ENCODE peak calls at places on chromosome 7, in eight cellular contexts. One of them, this sample, is unnamed.

GRCh38 chr7:95430864-95431263 is 4.0 kb downstream of the PON2 start:
- DNase-seq in HTR-8/SVneo: no peak
- DNase-seq in NCI-H748 treated with DMSO at 0.1 percent for 48 hours: no peak
- DNase-seq in trophoblast cell: no peak
- DNase-seq in lower lobe of right lung: no peak
- DNase-seq in amniotic stem cell: no peak
- DNase-seq in CD4-positive, alpha-beta T cell: no peak
- DNase-seq in pons: no peak
- DNase-seq in this sample: no peak

GRCh38 chr7:106820321-106821217 is 44.5 kb upstream of the PIK3CG start:
- DNase-seq in HTR-8/SVneo: no peak
- DNase-seq in NCI-H748 treated with DMSO at 0.1 percent for 48 hours: no peak
- DNase-seq in trophoblast cell: no peak
- DNase-seq in lower lobe of right lung: no peak
- DNase-seq in amniotic stem cell: no peak
- DNase-seq in CD4-positive, alpha-beta T cell: no peak
- DNase-seq in pons: no peak
- DNase-seq in this sample: no peak

GRCh38 chr7:5077740-5078139 is 32.1 kb downstream of the RBAK start:
- DNase-seq in HTR-8/SVneo: no peak
- DNase-seq in NCI-H748 treated with DMSO at 0.1 percent for 48 hours: no peak
- DNase-seq in trophoblast cell: no peak
- DNase-seq in lower lobe of right lung: no peak
- DNase-seq in amniotic stem cell: no peak
- DNase-seq in CD4-positive, alpha-beta T cell: no peak
- DNase-seq in pons: peak
- DNase-seq in this sample: peak

GRCh38 chr7:11706666-11707605 is 125.1 kb downstream of the THSD7A start:
- DNase-seq in HTR-8/SVneo: no peak
- DNase-seq in NCI-H748 treated with DMSO at 0.1 percent for 48 hours: no peak
- DNase-seq in trophoblast cell: peak
- DNase-seq in lower lobe of right lung: no peak
- DNase-seq in amniotic stem cell: no peak
- DNase-seq in CD4-positive, alpha-beta T cell: no peak
- DNase-seq in pons: no peak
- DNase-seq in this sample: no peak

GRCh38 chr7:149620961-149621360 is 123.4 kb upstream of the ZNF746 start:
- DNase-seq in HTR-8/SVneo: no peak
- DNase-seq in NCI-H748 treated with DMSO at 0.1 percent for 48 hours: no peak
- DNase-seq in trophoblast cell: no peak
- DNase-seq in lower lobe of right lung: no peak
- DNase-seq in amniotic stem cell: no peak
- DNase-seq in CD4-positive, alpha-beta T cell: no peak
- DNase-seq in pons: no peak
- DNase-seq in this sample: no peak

GRCh38 chr7:157211710-157212109 is 73.0 kb downstream of the UBE3C start:
- DNase-seq in HTR-8/SVneo: no peak
- DNase-seq in NCI-H748 treated with DMSO at 0.1 percent for 48 hours: no peak
- DNase-seq in trophoblast cell: no peak
- DNase-seq in lower lobe of right lung: no peak
- DNase-seq in amniotic stem cell: no peak
- DNase-seq in CD4-positive, alpha-beta T cell: no peak
- DNase-seq in pons: peak
- DNase-seq in this sample: peak

GRCh38 chr7:148914208-148914777 is 30.2 kb upstream of the EZH2 start:
- DNase-seq in HTR-8/SVneo: peak
- DNase-seq in NCI-H748 treated with DMSO at 0.1 percent for 48 hours: no peak
- DNase-seq in trophoblast cell: peak
- DNase-seq in lower lobe of right lung: no peak
- DNase-seq in amniotic stem cell: peak
- DNase-seq in CD4-positive, alpha-beta T cell: no peak
- DNase-seq in pons: no peak
- DNase-seq in this sample: no peak

GRCh38 chr7:42858570-42858969 is 53.3 kb downstream of the C7orf25 start:
- DNase-seq in HTR-8/SVneo: no peak
- DNase-seq in NCI-H748 treated with DMSO at 0.1 percent for 48 hours: no peak
- DNase-seq in trophoblast cell: peak
- DNase-seq in lower lobe of right lung: no peak
- DNase-seq in amniotic stem cell: no peak
- DNase-seq in CD4-positive, alpha-beta T cell: no peak
- DNase-seq in pons: no peak
- DNase-seq in this sample: no peak

GRCh38 chr7:107788662-107789061 is 14.4 kb downstream of the SLC26A3 start:
- DNase-seq in HTR-8/SVneo: no peak
- DNase-seq in NCI-H748 treated with DMSO at 0.1 percent for 48 hours: no peak
- DNase-seq in trophoblast cell: no peak
- DNase-seq in lower lobe of right lung: no peak
- DNase-seq in amniotic stem cell: no peak
- DNase-seq in CD4-positive, alpha-beta T cell: no peak
- DNase-seq in pons: no peak
- DNase-seq in this sample: no peak

GRCh38 chr7:94133460-94133859 is 129.3 kb upstream of the BET1 start:
- DNase-seq in HTR-8/SVneo: no peak
- DNase-seq in NCI-H748 treated with DMSO at 0.1 percent for 48 hours: no peak
- DNase-seq in trophoblast cell: no peak
- DNase-seq in lower lobe of right lung: no peak
- DNase-seq in amniotic stem cell: no peak
- DNase-seq in CD4-positive, alpha-beta T cell: no peak
- DNase-seq in pons: no peak
- DNase-seq in this sample: no peak

GRCh38 chr7:37040330-37040729 is 316.0 kb upstream of the AOAH start:
- DNase-seq in HTR-8/SVneo: no peak
- DNase-seq in NCI-H748 treated with DMSO at 0.1 percent for 48 hours: peak
- DNase-seq in trophoblast cell: no peak
- DNase-seq in lower lobe of right lung: no peak
- DNase-seq in amniotic stem cell: no peak
- DNase-seq in CD4-positive, alpha-beta T cell: no peak
- DNase-seq in pons: no peak
- DNase-seq in this sample: no peak

GRCh38 chr7:6012355-6013104 is 3.5 kb downstream of the AIMP2 start:
- DNase-seq in HTR-8/SVneo: no peak
- DNase-seq in NCI-H748 treated with DMSO at 0.1 percent for 48 hours: no peak
- DNase-seq in trophoblast cell: peak
- DNase-seq in lower lobe of right lung: no peak
- DNase-seq in amniotic stem cell: no peak
- DNase-seq in CD4-positive, alpha-beta T cell: no peak
- DNase-seq in pons: no peak
- DNase-seq in this sample: no peak

GRCh38 chr7:134400859-134401258 is 58.0 kb downstream of the AKR1B1 start:
- DNase-seq in HTR-8/SVneo: no peak
- DNase-seq in NCI-H748 treated with DMSO at 0.1 percent for 48 hours: no peak
- DNase-seq in trophoblast cell: no peak
- DNase-seq in lower lobe of right lung: no peak
- DNase-seq in amniotic stem cell: no peak
- DNase-seq in CD4-positive, alpha-beta T cell: no peak
- DNase-seq in pons: no peak
- DNase-seq in this sample: no peak

GRCh38 chr7:96161897-96162296 is 160.0 kb downstream of the SLC25A13 start:
- DNase-seq in HTR-8/SVneo: no peak
- DNase-seq in NCI-H748 treated with DMSO at 0.1 percent for 48 hours: no peak
- DNase-seq in trophoblast cell: no peak
- DNase-seq in lower lobe of right lung: no peak
- DNase-seq in amniotic stem cell: no peak
- DNase-seq in CD4-positive, alpha-beta T cell: no peak
- DNase-seq in pons: no peak
- DNase-seq in this sample: no peak

GRCh38 chr7:158343936-158344455 is 243.6 kb downstream of the PTPRN2 start:
- DNase-seq in HTR-8/SVneo: no peak
- DNase-seq in NCI-H748 treated with DMSO at 0.1 percent for 48 hours: no peak
- DNase-seq in trophoblast cell: no peak
- DNase-seq in lower lobe of right lung: no peak
- DNase-seq in amniotic stem cell: no peak
- DNase-seq in CD4-positive, alpha-beta T cell: no peak
- DNase-seq in pons: no peak
- DNase-seq in this sample: no peak

GRCh38 chr7:38744746-38745145 is 113.6 kb upstream of the AMPH start:
- DNase-seq in HTR-8/SVneo: no peak
- DNase-seq in NCI-H748 treated with DMSO at 0.1 percent for 48 hours: no peak
- DNase-seq in trophoblast cell: peak
- DNase-seq in lower lobe of right lung: no peak
- DNase-seq in amniotic stem cell: no peak
- DNase-seq in CD4-positive, alpha-beta T cell: no peak
- DNase-seq in pons: no peak
- DNase-seq in this sample: no peak

GRCh38 chr7:157022681-157023588 is 12.5 kb upstream of the MNX1 start:
- DNase-seq in HTR-8/SVneo: no peak
- DNase-seq in NCI-H748 treated with DMSO at 0.1 percent for 48 hours: no peak
- DNase-seq in trophoblast cell: no peak
- DNase-seq in lower lobe of right lung: peak
- DNase-seq in amniotic stem cell: no peak
- DNase-seq in CD4-positive, alpha-beta T cell: no peak
- DNase-seq in pons: no peak
- DNase-seq in this sample: no peak

GRCh38 chr7:74138334-74138867 is 35.8 kb upstream of the EIF4H start:
- DNase-seq in HTR-8/SVneo: no peak
- DNase-seq in NCI-H748 treated with DMSO at 0.1 percent for 48 hours: no peak
- DNase-seq in trophoblast cell: peak
- DNase-seq in lower lobe of right lung: no peak
- DNase-seq in amniotic stem cell: no peak
- DNase-seq in CD4-positive, alpha-beta T cell: no peak
- DNase-seq in pons: no peak
- DNase-seq in this sample: no peak

GRCh38 chr7:30048582-30048981 is 20.4 kb downstream of the PLEKHA8 start:
- DNase-seq in HTR-8/SVneo: no peak
- DNase-seq in NCI-H748 treated with DMSO at 0.1 percent for 48 hours: no peak
- DNase-seq in trophoblast cell: no peak
- DNase-seq in lower lobe of right lung: no peak
- DNase-seq in amniotic stem cell: no peak
- DNase-seq in CD4-positive, alpha-beta T cell: no peak
- DNase-seq in pons: no peak
- DNase-seq in this sample: no peak

GRCh38 chr7:46710927-46711326 is 789.9 kb upstream of the IGFBP3 start:
- DNase-seq in HTR-8/SVneo: no peak
- DNase-seq in NCI-H748 treated with DMSO at 0.1 percent for 48 hours: no peak
- DNase-seq in trophoblast cell: no peak
- DNase-seq in lower lobe of right lung: no peak
- DNase-seq in amniotic stem cell: no peak
- DNase-seq in CD4-positive, alpha-beta T cell: no peak
- DNase-seq in pons: no peak
- DNase-seq in this sample: no peak

GRCh38 chr7:29569648-29570047 is 6.0 kb downstream of the PRR15 start:
- DNase-seq in HTR-8/SVneo: no peak
- DNase-seq in NCI-H748 treated with DMSO at 0.1 percent for 48 hours: peak
- DNase-seq in trophoblast cell: peak
- DNase-seq in lower lobe of right lung: no peak
- DNase-seq in amniotic stem cell: no peak
- DNase-seq in CD4-positive, alpha-beta T cell: no peak
- DNase-seq in pons: no peak
- DNase-seq in this sample: no peak

GRCh38 chr7:143884978-143885559 is 16.9 kb downstream of the TCAF1 start:
- DNase-seq in HTR-8/SVneo: peak
- DNase-seq in NCI-H748 treated with DMSO at 0.1 percent for 48 hours: no peak
- DNase-seq in trophoblast cell: no peak
- DNase-seq in lower lobe of right lung: no peak
- DNase-seq in amniotic stem cell: no peak
- DNase-seq in CD4-positive, alpha-beta T cell: no peak
- DNase-seq in pons: peak
- DNase-seq in this sample: peak

GRCh38 chr7:81167934-81168333 is 249.1 kb upstream of the SEMA3C start:
- DNase-seq in HTR-8/SVneo: no peak
- DNase-seq in NCI-H748 treated with DMSO at 0.1 percent for 48 hours: no peak
- DNase-seq in trophoblast cell: no peak
- DNase-seq in lower lobe of right lung: no peak
- DNase-seq in amniotic stem cell: no peak
- DNase-seq in CD4-positive, alpha-beta T cell: no peak
- DNase-seq in pons: no peak
- DNase-seq in this sample: no peak

GRCh38 chr7:90413185-90413528 is 9.9 kb downstream of the CLDN12 start:
- DNase-seq in HTR-8/SVneo: no peak
- DNase-seq in NCI-H748 treated with DMSO at 0.1 percent for 48 hours: no peak
- DNase-seq in trophoblast cell: no peak
- DNase-seq in lower lobe of right lung: no peak
- DNase-seq in amniotic stem cell: no peak
- DNase-seq in CD4-positive, alpha-beta T cell: no peak
- DNase-seq in pons: no peak
- DNase-seq in this sample: no peak

GRCh38 chr7:54811925-54812264 is 52.9 kb upstream of the SEC61G start:
- DNase-seq in HTR-8/SVneo: no peak
- DNase-seq in NCI-H748 treated with DMSO at 0.1 percent for 48 hours: no peak
- DNase-seq in trophoblast cell: no peak
- DNase-seq in lower lobe of right lung: no peak
- DNase-seq in amniotic stem cell: no peak
- DNase-seq in CD4-positive, alpha-beta T cell: no peak
- DNase-seq in pons: no peak
- DNase-seq in this sample: no peak

GRCh38 chr7:156650042-156650441 is 9.5 kb downstream of the RNF32 start:
- DNase-seq in HTR-8/SVneo: no peak
- DNase-seq in NCI-H748 treated with DMSO at 0.1 percent for 48 hours: no peak
- DNase-seq in trophoblast cell: peak
- DNase-seq in lower lobe of right lung: no peak
- DNase-seq in amniotic stem cell: no peak
- DNase-seq in CD4-positive, alpha-beta T cell: no peak
- DNase-seq in pons: no peak
- DNase-seq in this sample: no peak

GRCh38 chr7:142913051-142913450 is 20.5 kb downstream of the TRPV5 start:
- DNase-seq in HTR-8/SVneo: no peak
- DNase-seq in NCI-H748 treated with DMSO at 0.1 percent for 48 hours: no peak
- DNase-seq in trophoblast cell: peak
- DNase-seq in lower lobe of right lung: no peak
- DNase-seq in amniotic stem cell: no peak
- DNase-seq in CD4-positive, alpha-beta T cell: no peak
- DNase-seq in pons: no peak
- DNase-seq in this sample: no peak

GRCh38 chr7:18040196-18040595 is 12.6 kb upstream of the PRPS1L1 start:
- DNase-seq in HTR-8/SVneo: peak
- DNase-seq in NCI-H748 treated with DMSO at 0.1 percent for 48 hours: no peak
- DNase-seq in trophoblast cell: no peak
- DNase-seq in lower lobe of right lung: no peak
- DNase-seq in amniotic stem cell: peak
- DNase-seq in CD4-positive, alpha-beta T cell: no peak
- DNase-seq in pons: no peak
- DNase-seq in this sample: no peak

GRCh38 chr7:100803398-100804161 is 23.7 kb downstream of the EPHB4 start:
- DNase-seq in HTR-8/SVneo: peak
- DNase-seq in NCI-H748 treated with DMSO at 0.1 percent for 48 hours: no peak
- DNase-seq in trophoblast cell: peak
- DNase-seq in lower lobe of right lung: peak
- DNase-seq in amniotic stem cell: peak
- DNase-seq in CD4-positive, alpha-beta T cell: no peak
- DNase-seq in pons: peak
- DNase-seq in this sample: peak

GRCh38 chr7:9189683-9190082 is 756.3 kb downstream of the NXPH1 start:
- DNase-seq in HTR-8/SVneo: no peak
- DNase-seq in NCI-H748 treated with DMSO at 0.1 percent for 48 hours: no peak
- DNase-seq in trophoblast cell: no peak
- DNase-seq in lower lobe of right lung: no peak
- DNase-seq in amniotic stem cell: no peak
- DNase-seq in CD4-positive, alpha-beta T cell: no peak
- DNase-seq in pons: no peak
- DNase-seq in this sample: peak

GRCh38 chr7:44678096-44678467 is 70.6 kb upstream of the ZMIZ2 start:
- DNase-seq in HTR-8/SVneo: no peak
- DNase-seq in NCI-H748 treated with DMSO at 0.1 percent for 48 hours: no peak
- DNase-seq in trophoblast cell: peak
- DNase-seq in lower lobe of right lung: no peak
- DNase-seq in amniotic stem cell: no peak
- DNase-seq in CD4-positive, alpha-beta T cell: no peak
- DNase-seq in pons: no peak
- DNase-seq in this sample: no peak

GRCh38 chr7:73967832-73968295 is 60.1 kb upstream of the ELN start:
- DNase-seq in HTR-8/SVneo: no peak
- DNase-seq in NCI-H748 treated with DMSO at 0.1 percent for 48 hours: no peak
- DNase-seq in trophoblast cell: no peak
- DNase-seq in lower lobe of right lung: no peak
- DNase-seq in amniotic stem cell: no peak
- DNase-seq in CD4-positive, alpha-beta T cell: no peak
- DNase-seq in pons: no peak
- DNase-seq in this sample: no peak

This sample was measured in G401.